ENCODE peak calls at places on chromosomes 3 and 15, in nine cellular contexts. G is HL-60, B is spleen, D is GM23338, X is GM12878, M is Panc1, I is K562, J is upper lobe of left lung, E is stomach. Z is an unnamed sample.

GRCh38 chr3:138124689-138125420 is 7.3 kb downstream of the A4GNT start:
- DNase-seq in I (no peak), J (peak; percentile 7), M (no peak), X (no peak), B (no peak), G (no peak), E (no peak), D (no peak), Z (no peak)

GRCh38 chr3:52428151-52429005 is 16.5 kb downstream of the SEMA3G start:
- DNase-seq in M (no peak), J (no peak), B (peak; percentile 40), G (peak; percentile 55), X (no peak), D (peak; percentile 75), I (peak; percentile 58), E (peak; percentile 70), Z (no peak)

GRCh38 chr3:140204271-140204984 is 269.4 kb downstream of the CLSTN2 start:
- DNase-seq in X (no peak), D (peak; percentile 26), B (no peak), E (no peak), G (no peak), J (no peak), M (no peak), I (no peak), Z (no peak)

GRCh38 chr3:189233225-189233858 is 61.6 kb downstream of the TPRG1 start:
- DNase-seq in I (peak; percentile 10), X (no peak), B (no peak), D (peak; percentile 81), E (peak; percentile 47), M (peak; percentile 18), J (no peak), G (no peak), Z (no peak)

GRCh38 chr15:87874896-87875661 is 381.5 kb downstream of the NTRK3 start:
- DNase-seq in X (no peak), G (no peak), B (peak; percentile 69), D (peak; percentile 21), I (no peak), E (no peak), M (no peak), J (peak; percentile 24), Z (no peak)

GRCh38 chr3:185342458-185343169 is 20.3 kb upstream of the MAP3K13 start:
- DNase-seq in I (peak; percentile 31), D (no peak), G (no peak), M (no peak), E (no peak), B (no peak), J (no peak), X (no peak), Z (no peak)

GRCh38 chr3:71518089-71518488 is 65.4 kb downstream of the FOXP1 start:
- DNase-seq in G (no peak), D (no peak), M (no peak), J (no peak), B (no peak), X (no peak), E (no peak), I (no peak), Z (no peak)

GRCh38 chr3:186060222-186060621 is 48.7 kb downstream of the ETV5 start:
- DNase-seq in J (no peak), M (no peak), B (no peak), E (no peak), D (no peak), I (no peak), X (peak; percentile 40), G (no peak), Z (no peak)

GRCh38 chr3:157099337-157100078 is 60.4 kb downstream of the CCNL1 start:
- DNase-seq in X (no peak), M (no peak), I (no peak), G (no peak), D (no peak), J (no peak), B (no peak), E (no peak), Z (no peak)

GRCh38 chr3:126926684-126927404 is 56.1 kb upstream of the PLXNA1 start:
- DNase-seq in X (no peak), I (peak; percentile 66), E (no peak), D (no peak), B (peak; percentile 71), M (peak; percentile 24), G (no peak), J (peak; percentile 55), Z (no peak)

GRCh38 chr3:9903238-9903624 is 583 bp downstream of the IL17RE start:
- DNase-seq in M (no peak), E (no peak), J (no peak), D (no peak), X (no peak), G (no peak), B (peak; percentile 8), I (no peak), Z (no peak)

GRCh38 chr3:94162700-94163099 is 99.8 kb downstream of the NSUN3 start:
- DNase-seq in E (no peak), D (peak; percentile 5), J (no peak), M (no peak), I (peak; percentile 18), G (no peak), B (no peak), X (no peak), Z (no peak)

GRCh38 chr15:80967451-80967850 is 22.2 kb downstream of the MESD start:
- DNase-seq in D (peak; percentile 95), E (no peak), X (no peak), G (no peak), B (no peak), I (no peak), M (no peak), J (no peak), Z (no peak)

GRCh38 chr3:89260721-89261120 is 153.3 kb downstream of the EPHA3 start:
- DNase-seq in I (no peak), B (no peak), G (no peak), M (no peak), X (no peak), D (no peak), E (no peak), J (no peak), Z (no peak)

GRCh38 chr3:58899953-58900298 is 149.9 kb downstream of the CFAP20DC start:
- DNase-seq in J (no peak), I (peak; percentile 32), B (no peak), X (peak; percentile 11), D (no peak), G (no peak), E (no peak), M (no peak), Z (no peak)

DNA sequence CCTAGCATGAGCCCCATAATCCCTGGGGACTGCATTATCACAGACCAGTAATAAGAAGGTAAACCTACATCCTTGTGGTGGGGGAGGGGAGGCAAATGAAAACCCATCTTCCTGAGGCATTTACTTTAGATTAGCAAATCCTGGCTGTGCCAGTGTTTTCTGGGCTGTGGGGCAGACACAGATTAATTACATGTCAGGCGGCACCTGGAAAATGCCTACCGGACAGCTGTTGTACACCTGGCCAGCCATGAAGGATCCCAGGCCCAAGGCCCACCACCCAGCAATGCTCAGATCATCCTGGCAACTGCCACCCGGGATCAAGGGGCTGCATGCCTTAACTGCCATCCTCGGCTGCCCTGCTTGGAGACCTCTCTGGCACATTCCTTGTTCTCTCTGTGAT is 59.1 kb upstream of the RASA2 start:
- DNase-seq in J (no peak), M (no peak), D (no peak), B (no peak), E (no peak), G (no peak), I (no peak), X (no peak), Z (no peak)
- TF ChIP-seq POLR2AphosphoS5 in J (no peak), M (no peak), D (no peak), B (no peak), E (no peak), G (no peak), I (no peak), X (no peak), Z (no peak)

DNA sequence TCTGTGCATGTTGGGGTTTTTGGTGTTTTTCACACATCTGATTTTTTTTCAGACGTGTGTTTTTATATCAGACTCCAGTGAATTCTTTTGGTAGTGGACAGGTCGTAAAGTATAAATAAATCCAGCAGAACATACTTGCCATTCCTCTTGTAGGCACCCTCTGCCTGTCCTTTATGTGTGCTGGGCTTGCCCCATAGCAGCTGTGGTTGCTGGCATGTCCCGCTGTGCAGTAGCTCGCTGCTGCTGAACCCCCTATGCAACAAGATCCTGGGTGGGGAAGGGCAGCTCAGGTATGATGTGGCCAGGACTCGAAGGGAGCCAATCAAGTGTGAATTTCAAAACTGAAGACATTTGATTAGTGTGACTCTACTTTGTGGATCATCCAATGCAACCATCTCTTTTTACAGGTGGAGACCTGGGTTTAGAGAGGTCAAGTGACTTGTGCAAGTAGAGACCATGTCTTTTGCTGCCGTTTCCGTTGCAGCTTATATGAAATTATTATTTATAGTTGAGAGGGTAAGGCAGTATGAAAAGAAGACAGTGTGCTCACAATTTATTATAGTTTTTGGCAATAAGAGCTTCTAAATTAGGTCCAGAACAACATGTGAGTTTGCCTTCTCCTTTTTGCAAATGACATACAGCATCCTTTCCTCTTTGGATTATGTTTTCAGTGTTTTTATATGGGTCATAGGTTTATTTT is 350.8 kb upstream of the C2CD4B start:
- DNase-seq in D (no peak), X (no peak), I (no peak), E (no peak), M (no peak), G (no peak), J (no peak), B (no peak), Z (no peak)
- TF ChIP-seq POLR2AphosphoS5 in D (no peak), X (no peak), I (no peak), E (no peak), M (no peak), G (no peak), J (no peak), B (no peak), Z (no peak)

DNA sequence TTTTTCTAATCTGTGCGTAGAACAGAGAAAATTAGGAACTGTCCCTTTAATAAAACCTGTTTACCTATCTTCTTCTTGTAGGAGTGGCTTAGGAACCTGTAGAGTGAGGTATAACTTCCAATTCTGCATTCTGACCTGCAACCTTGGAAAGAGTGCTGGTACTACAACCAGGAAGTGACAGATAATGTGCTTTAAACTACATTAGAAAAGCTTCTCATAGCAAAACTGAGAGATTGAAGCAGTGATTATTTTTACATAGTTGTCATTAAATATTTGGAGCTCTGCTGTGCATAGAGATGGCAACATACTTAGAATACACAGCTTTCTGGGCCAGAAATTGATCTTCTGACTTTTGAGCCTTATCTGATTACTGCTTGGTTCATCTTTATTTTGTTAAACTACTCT is 50.4 kb upstream of the ZDHHC23 start:
- DNase-seq in B (no peak), J (no peak), M (no peak), G (no peak), E (no peak), D (no peak), X (no peak), I (no peak), Z (no peak)
- TF ChIP-seq POLR2AphosphoS5 in B (no peak), J (no peak), M (no peak), G (no peak), E (peak; percentile 76), D (no peak), X (no peak), I (no peak), Z (no peak)

DNA sequence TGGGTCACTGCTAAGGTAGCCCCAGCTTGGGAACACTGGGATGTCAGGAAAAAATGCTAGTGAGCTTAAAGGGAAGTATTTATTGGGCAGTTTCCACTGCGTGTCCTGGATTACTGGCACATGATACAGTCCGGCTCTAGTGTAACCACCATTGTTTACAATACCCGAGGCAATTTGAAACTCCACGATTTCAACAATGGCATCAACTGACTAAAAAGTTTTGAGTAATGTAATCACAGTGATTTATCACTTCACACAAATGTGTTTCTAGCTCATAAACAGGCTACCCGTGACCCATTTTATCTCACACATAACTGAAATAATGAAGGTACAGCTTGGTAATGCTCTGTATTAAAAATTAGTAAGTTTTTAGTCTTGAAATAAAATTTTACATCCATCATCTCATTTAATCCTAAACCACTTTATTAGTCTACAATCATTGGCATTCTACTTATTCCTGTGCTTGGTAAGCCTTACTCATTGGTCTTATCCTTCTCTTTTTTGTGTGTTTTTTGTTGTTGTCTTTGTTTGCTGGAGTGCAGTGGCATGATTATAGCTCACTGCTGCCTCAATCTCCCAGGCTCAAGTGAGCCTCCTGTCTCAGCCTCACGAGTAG is 7.6 kb downstream of the ZMAT3 start:
- DNase-seq in E (no peak), I (no peak), D (no peak), M (no peak), J (no peak), B (no peak), X (no peak), G (no peak), Z (no peak)
- TF ChIP-seq POLR2AphosphoS5 in E (peak; percentile 7), I (no peak), D (no peak), M (no peak), J (no peak), B (no peak), X (no peak), G (no peak), Z (no peak)